ENCODE peak calls at places on chromosomes 7 and 10, in four cellular contexts. W is right atrium auricular region, L is neural progenitor cell, N is testis. C is an unnamed sample.

GRCh38 chr7:27212587-27213149 is 12.8 kb upstream of the HOXA13 start:
- DNase-seq in W (no peak), L (no peak), N (no peak), C (no peak)

GRCh38 chr7:101589052-101589451 is 40.0 kb downstream of the MYL10 start:
- DNase-seq in W (no peak), L (no peak), N (no peak), C (peak; percentile 27)

GRCh38 chr7:2864999-2865670 is 21.0 kb upstream of the GNA12 start:
- DNase-seq in W (peak; percentile 86), L (peak; percentile 79), N (peak; percentile 83), C (peak; percentile 92)

GRCh38 chr10:59361659-59362183 is 628 bp downstream of the FAM13C start:
- DNase-seq in W (no peak), L (no peak), N (no peak), C (no peak)

GRCh38 chr7:1906087-1906830 is 236.2 kb downstream of the ELFN1 start:
- DNase-seq in W (no peak), L (no peak), N (no peak), C (no peak)

GRCh38 chr10:4978870-4979269 is 15.7 kb downstream of the AKR1C1 start:
- DNase-seq in W (no peak), L (no peak), N (no peak), C (no peak)

GRCh38 chr7:36736827-36737211 is 12.5 kb upstream of the AOAH start:
- DNase-seq in W (no peak), L (no peak), N (no peak), C (no peak)

GRCh38 chr7:76047305-76047810 is 442 bp downstream of the STYXL1 start:
- DNase-seq in W (no peak), L (no peak), N (no peak), C (no peak)

GRCh38 chr7:128708824-128709223 is 30.3 kb upstream of the CALU start:
- DNase-seq in W (no peak), L (peak; percentile 25), N (no peak), C (peak; percentile 34)

GRCh38 chr10:128854965-128855364 is 612.1 kb upstream of the MGMT start:
- DNase-seq in W (peak; percentile 94), L (peak; percentile 76), N (peak; percentile 90), C (peak; percentile 48)

GRCh38 chr7:20310963-20311742 is 19.5 kb upstream of the ITGB8 start:
- DNase-seq in W (no peak), L (peak; percentile 21), N (no peak), C (no peak)

GRCh38 chr7:97104719-97105129 is 12.8 kb upstream of the SDHAF3 start:
- DNase-seq in W (peak; percentile 84), L (peak; percentile 87), N (peak; percentile 88), C (peak; percentile 74)

GRCh38 chr10:21473135-21473534 is 52.3 kb downstream of the SKIDA1 start:
- DNase-seq in W (no peak), L (peak; percentile 33), N (no peak), C (peak; percentile 75)

GRCh38 chr7:139598642-139599041 is 75.2 kb downstream of the CLEC2L start:
- DNase-seq in W (no peak), L (no peak), N (peak; percentile 61), C (no peak)

GRCh38 chr7:23490357-23491131 is 20.3 kb upstream of the IGF2BP3 start:
- DNase-seq in W (no peak), L (no peak), N (peak; percentile 69), C (peak; percentile 45)

GRCh38 chr10:126928252-126928651 is 23.0 kb downstream of the DOCK1 start:
- DNase-seq in W (no peak), L (no peak), N (no peak), C (no peak)

GRCh38 chr10:102656791-102657371 is 12.6 kb downstream of the TRIM8 start:
- DNase-seq in W (no peak), L (no peak), N (no peak), C (peak; percentile 46)

GRCh38 chr7:102248081-102248455 is 38.6 kb upstream of the SH2B2 start:
- DNase-seq in W (no peak), L (no peak), N (no peak), C (no peak)

GRCh38 chr10:77371848-77372247 is 265.8 kb downstream of the KCNMA1 start:
- DNase-seq in W (no peak), L (no peak), N (no peak), C (no peak)

GRCh38 chr7:50853311-50853710 is 70.6 kb upstream of the GRB10 start:
- DNase-seq in W (peak; percentile 53), L (no peak), N (no peak), C (no peak)

GRCh38 chr10:19651549-19651948 is 164.7 kb upstream of the PLXDC2 start:
- DNase-seq in W (no peak), L (no peak), N (no peak), C (no peak)

GRCh38 chr10:43254199-43254730 is 12.6 kb downstream of the RASGEF1A start:
- DNase-seq in W (no peak), L (no peak), N (peak; percentile 12), C (no peak)

GRCh38 chr10:24862586-24862985 is 89.8 kb downstream of the PRTFDC1 start:
- DNase-seq in W (no peak), L (no peak), N (no peak), C (no peak)

GRCh38 chr7:30931161-30931926 is 19.7 kb downstream of the AQP1 start:
- DNase-seq in W (peak; percentile 61), L (no peak), N (peak; percentile 1), C (peak; percentile 54)

GRCh38 chr7:72098812-72099211 is 313.3 kb downstream of the CALN1 start:
- DNase-seq in W (no peak), L (no peak), N (no peak), C (no peak)

GRCh38 chr7:123797673-123798526 is 47.1 kb upstream of the HYAL4 start:
- DNase-seq in W (no peak), L (peak; percentile 28), N (no peak), C (peak; percentile 21)

GRCh38 chr7:77655361-77655760 is 40.9 kb upstream of the RSBN1L start:
- DNase-seq in W (no peak), L (no peak), N (no peak), C (no peak)

GRCh38 chr10:45580371-45580770 is 92.2 kb downstream of the ZFAND4 start:
- DNase-seq in W (no peak), L (no peak), N (no peak), C (no peak)
- H3K4me3 ChIP-seq in W (no peak overlapping the region), L (no peak overlapping the region), N (no peak overlapping the region), C (no peak overlapping the region)

GRCh38 chr7:44079221-44080021 is 2.9 kb downstream of the POLM start:
- DNase-seq in W (no peak), L (no peak), N (no peak), C (no peak)

GRCh38 chr7:44080118-44080517 is 2.2 kb downstream of the POLM start:
- DNase-seq in W (no peak), L (no peak), N (no peak), C (no peak)

GRCh38 chr7:44081266-44081748 is 1.0 kb downstream of the POLM start:
- DNase-seq in W (no peak), L (no peak), N (no peak), C (no peak)

GRCh38 chr7:44082541-44083207 is 344 bp upstream of the POLM start:
- DNase-seq in W (peak; percentile 99), L (peak; percentile 99), N (peak; percentile 100), C (peak; percentile 100)

DNA sequence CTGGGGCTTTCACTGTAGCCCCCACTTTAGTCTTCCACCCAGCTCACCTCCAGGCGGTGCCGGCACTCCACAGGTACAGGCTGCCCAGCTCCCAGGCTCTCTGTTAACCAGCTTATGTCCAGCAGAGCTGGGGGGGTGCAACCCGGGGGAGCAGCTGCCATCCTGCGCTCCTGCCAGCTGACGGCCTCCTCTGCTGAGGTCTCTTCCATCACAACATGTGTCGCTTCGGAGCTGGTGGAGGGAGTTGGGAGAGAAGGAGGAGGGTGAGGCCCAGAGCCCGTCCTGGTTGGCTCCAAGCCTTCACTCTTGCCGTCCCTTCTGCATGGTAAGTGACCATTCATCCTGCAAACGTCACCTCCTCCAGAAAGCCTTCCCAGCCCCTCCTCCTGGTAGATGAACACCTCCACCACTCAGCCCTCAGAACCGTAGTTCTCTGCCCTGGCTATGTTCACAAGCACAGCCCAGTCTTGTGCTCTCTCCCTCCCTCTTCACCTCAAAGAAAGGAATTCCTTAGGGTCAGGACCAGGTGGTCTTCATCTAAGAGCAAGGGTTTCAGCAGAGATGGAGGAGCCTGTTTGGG is 1.6 kb downstream of the POLM start:
- DNase-seq in W (no peak), L (no peak), N (no peak), C (no peak)
- H3K36me3 ChIP-seq in W (peaks cover 48% of the 10 kb centered on the region), L (no peaks in the 10 kb centered on the region), N (no peaks in the 10 kb centered on the region), C (peaks cover 5% of the 10 kb centered on the region)

GRCh38 chr7:25665346-25665745 is 437.1 kb upstream of the NPVF start:
- DNase-seq in W (no peak), L (no peak), N (no peak), C (no peak)

GRCh38 chr7:25666671-25667060 is 438.4 kb upstream of the NPVF start:
- DNase-seq in W (no peak), L (no peak), N (no peak), C (no peak)

GRCh38 chr7:25663877-25664276 is 435.6 kb upstream of the NPVF start:
- DNase-seq in W (no peak), L (no peak), N (no peak), C (no peak)

GRCh38 chr7:25664593-25664992 is 436.3 kb upstream of the NPVF start:
- DNase-seq in W (no peak), L (no peak), N (no peak), C (no peak)

DNA sequence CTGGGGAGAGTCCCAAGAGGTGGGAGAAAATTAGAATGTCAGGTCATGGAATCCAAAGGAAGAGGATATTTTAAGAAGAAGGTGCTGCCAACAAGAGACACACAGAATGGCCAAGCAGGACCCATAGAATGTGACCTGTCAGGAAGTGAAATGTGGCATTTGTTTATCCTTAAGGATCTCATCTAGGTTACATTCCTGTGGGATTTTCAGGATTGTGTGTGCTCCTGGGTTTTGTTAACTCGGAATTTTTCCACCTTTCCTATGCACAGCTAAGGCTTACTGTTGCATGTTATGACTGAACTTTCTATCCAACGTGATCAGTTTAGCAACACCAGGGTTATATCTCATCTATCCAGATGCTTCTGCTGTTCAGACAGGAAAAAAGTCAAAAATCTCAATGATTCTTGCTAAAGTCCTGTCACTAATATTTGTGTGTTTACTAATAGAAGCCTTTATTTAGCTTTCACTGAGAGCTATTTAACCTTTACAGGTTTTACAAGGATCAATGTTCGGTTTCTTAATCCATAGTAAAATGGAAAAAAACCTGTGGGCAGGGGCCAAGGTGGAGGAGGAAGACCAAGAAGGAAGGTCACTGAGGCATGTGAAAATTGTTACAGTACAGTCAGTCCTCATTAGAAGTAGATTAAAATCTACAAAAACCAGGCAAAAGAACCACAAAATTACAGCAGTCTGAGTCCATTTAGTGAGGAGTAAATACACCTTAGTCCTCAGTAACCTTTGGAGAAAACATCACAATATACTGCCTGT is 437.8 kb upstream of the NPVF start:
- DNase-seq in W (no peak), L (no peak), N (no peak), C (no peak)
- H3K4me3 ChIP-seq in W (no peak overlapping the region), L (no peak overlapping the region), N (no peak overlapping the region), C (no peak overlapping the region)

GRCh38 chr10:3782099-3782455 is 2.9 kb downstream of the KLF6 start:
- DNase-seq in W (no peak), L (no peak), N (peak; percentile 39), C (no peak)
- H3K36me3 ChIP-seq in W (peaks cover 71% of the 10 kb centered on the region), L (peaks cover 4% of the 10 kb centered on the region), N (no peaks in the 10 kb centered on the region), C (peaks cover 26% of the 10 kb centered on the region)